ENCODE peak calls at places on chromosome 1, in four cellular contexts. One of them, this sample, is unnamed.
A peak's percentile ranks its signal among the peaks of the same experiment; 100 is the strongest.

GRCh38 chr1:28171246-28171645 is 5.2 kb downstream of the PTAFR start:
- DNase-seq in HEK293T: peak; percentile 6
- DNase-seq in H4: no peak
- DNase-seq in posterior cingulate gyrus: peak; percentile 10
- DNase-seq in this sample: no peak

GRCh38 chr1:1928231-1929101 is 9.4 kb upstream of the TMEM52 start:
- DNase-seq in HEK293T: no peak
- DNase-seq in H4: no peak
- DNase-seq in posterior cingulate gyrus: no peak
- DNase-seq in this sample: no peak

GRCh38 chr1:49351744-49352143 is 575.1 kb upstream of the BEND5 start:
- DNase-seq in HEK293T: no peak
- DNase-seq in H4: no peak
- DNase-seq in posterior cingulate gyrus: no peak
- DNase-seq in this sample: no peak

GRCh38 chr1:219391297-219391696 is 217.6 kb downstream of the LYPLAL1 start:
- DNase-seq in HEK293T: no peak
- DNase-seq in H4: no peak
- DNase-seq in posterior cingulate gyrus: no peak
- DNase-seq in this sample: no peak

GRCh38 chr1:222283147-222283768 is 264.6 kb downstream of the HHIPL2 start:
- DNase-seq in HEK293T: no peak
- DNase-seq in H4: peak; percentile 76
- DNase-seq in posterior cingulate gyrus: no peak
- DNase-seq in this sample: no peak

GRCh38 chr1:21568006-21568746 is 59.0 kb downstream of the ALPL start:
- DNase-seq in HEK293T: no peak
- DNase-seq in H4: no peak
- DNase-seq in posterior cingulate gyrus: peak; percentile 61
- DNase-seq in this sample: no peak

GRCh38 chr1:68916227-68916853 is 419.5 kb upstream of the DEPDC1 start:
- DNase-seq in HEK293T: no peak
- DNase-seq in H4: peak; percentile 98
- DNase-seq in posterior cingulate gyrus: peak; percentile 71
- DNase-seq in this sample: no peak

GRCh38 chr1:167666416-167666815 is 36.4 kb downstream of the RCSD1 start:
- DNase-seq in HEK293T: no peak
- DNase-seq in H4: no peak
- DNase-seq in posterior cingulate gyrus: no peak
- DNase-seq in this sample: no peak

GRCh38 chr1:101144868-101145808 is 91.7 kb upstream of the S1PR1 start:
- DNase-seq in HEK293T: no peak
- DNase-seq in H4: no peak
- DNase-seq in posterior cingulate gyrus: no peak
- DNase-seq in this sample: no peak

GRCh38 chr1:180863158-180863775 is 49.4 kb upstream of the KIAA1614 start:
- DNase-seq in HEK293T: peak; percentile 33
- DNase-seq in H4: peak; percentile 30
- DNase-seq in posterior cingulate gyrus: no peak
- DNase-seq in this sample: no peak

GRCh38 chr1:114322207-114322606 is 168.5 kb upstream of the SYT6 start:
- DNase-seq in HEK293T: no peak
- DNase-seq in H4: no peak
- DNase-seq in posterior cingulate gyrus: no peak
- DNase-seq in this sample: no peak

GRCh38 chr1:15837931-15838330 is 9.6 kb upstream of the SPEN start:
- DNase-seq in HEK293T: no peak
- DNase-seq in H4: no peak
- DNase-seq in posterior cingulate gyrus: no peak
- DNase-seq in this sample: no peak

GRCh38 chr1:26728645-26729044 is 32.8 kb downstream of the ARID1A start:
- DNase-seq in HEK293T: no peak
- DNase-seq in H4: no peak
- DNase-seq in posterior cingulate gyrus: no peak
- DNase-seq in this sample: no peak

GRCh38 chr1:41478118-41478748 is 6.2 kb downstream of the EDN2 start:
- DNase-seq in HEK293T: no peak
- DNase-seq in H4: no peak
- DNase-seq in posterior cingulate gyrus: no peak
- DNase-seq in this sample: no peak

GRCh38 chr1:240170806-240171205 is 79.1 kb downstream of the FMN2 start:
- DNase-seq in HEK293T: no peak
- DNase-seq in H4: no peak
- DNase-seq in posterior cingulate gyrus: no peak
- DNase-seq in this sample: no peak

GRCh38 chr1:183024352-183025337 is 1.4 kb downstream of the LAMC1 start:
- DNase-seq in HEK293T: no peak
- DNase-seq in H4: no peak
- DNase-seq in posterior cingulate gyrus: no peak
- DNase-seq in this sample: no peak

GRCh38 chr1:205648212-205648910 is 16.6 kb upstream of the ELK4 start:
- DNase-seq in HEK293T: peak; percentile 73
- DNase-seq in H4: no peak
- DNase-seq in posterior cingulate gyrus: no peak
- DNase-seq in this sample: no peak

GRCh38 chr1:7587726-7588456 is 183.2 kb upstream of the VAMP3 start:
- DNase-seq in HEK293T: no peak
- DNase-seq in H4: no peak
- DNase-seq in posterior cingulate gyrus: no peak
- DNase-seq in this sample: no peak

GRCh38 chr1:221451741-221452140 is 290.1 kb downstream of the DUSP10 start:
- DNase-seq in HEK293T: no peak
- DNase-seq in H4: no peak
- DNase-seq in posterior cingulate gyrus: no peak
- DNase-seq in this sample: no peak

GRCh38 chr1:184973308-184974085 is 811 bp downstream of the NIBAN1 start:
- DNase-seq in HEK293T: peak; percentile 56
- DNase-seq in H4: peak; percentile 25
- DNase-seq in posterior cingulate gyrus: no peak
- DNase-seq in this sample: peak; percentile 55

GRCh38 chr1:117544509-117545109 is 61.2 kb upstream of the TENT5C start:
- DNase-seq in HEK293T: no peak
- DNase-seq in H4: no peak
- DNase-seq in posterior cingulate gyrus: no peak
- DNase-seq in this sample: no peak

GRCh38 chr1:33181038-33181861 is 593 bp downstream of the TRIM62 start:
- DNase-seq in HEK293T: peak; percentile 69
- DNase-seq in H4: peak; percentile 37
- DNase-seq in posterior cingulate gyrus: peak; percentile 79
- DNase-seq in this sample: peak; percentile 61

GRCh38 chr1:60897003-60897402 is 185.4 kb upstream of the NFIA start:
- DNase-seq in HEK293T: no peak
- DNase-seq in H4: no peak
- DNase-seq in posterior cingulate gyrus: no peak
- DNase-seq in this sample: no peak

GRCh38 chr1:157562515-157562914 is 10.2 kb upstream of the FCRL5 start:
- DNase-seq in HEK293T: no peak
- DNase-seq in H4: no peak
- DNase-seq in posterior cingulate gyrus: no peak
- DNase-seq in this sample: no peak

GRCh38 chr1:230431517-230431916 is 5.4 kb upstream of the PGBD5 start:
- DNase-seq in HEK293T: no peak
- DNase-seq in H4: no peak
- DNase-seq in posterior cingulate gyrus: no peak
- DNase-seq in this sample: no peak

GRCh38 chr1:245614476-245614875 is 459.7 kb downstream of the KIF26B start:
- DNase-seq in HEK293T: no peak
- DNase-seq in H4: no peak
- DNase-seq in posterior cingulate gyrus: no peak
- DNase-seq in this sample: no peak

GRCh38 chr1:36238433-36238832 is 14.2 kb downstream of the THRAP3 start:
- DNase-seq in HEK293T: no peak
- DNase-seq in H4: no peak
- DNase-seq in posterior cingulate gyrus: no peak
- DNase-seq in this sample: no peak

GRCh38 chr1:76190749-76191424 is 116.3 kb downstream of the ST6GALNAC3 start:
- DNase-seq in HEK293T: no peak
- DNase-seq in H4: peak; percentile 6
- DNase-seq in posterior cingulate gyrus: no peak
- DNase-seq in this sample: no peak

GRCh38 chr1:19866758-19867157 is 15.4 kb upstream of the OTUD3 start:
- DNase-seq in HEK293T: no peak
- DNase-seq in H4: peak; percentile 69
- DNase-seq in posterior cingulate gyrus: no peak
- DNase-seq in this sample: no peak

GRCh38 chr1:43861337-43861736 is 72.3 kb upstream of the ARTN start:
- DNase-seq in HEK293T: no peak
- DNase-seq in H4: no peak
- DNase-seq in posterior cingulate gyrus: no peak
- DNase-seq in this sample: no peak